ENCODE peak calls at places on chromosomes 1 and 21, in nine cellular contexts. One of them, this sample, is unnamed.

GRCh38 chr1:205521646-205522150 is 17.2 kb downstream of the CDK18 start:
- DNase-seq in upper lobe of right lung: peak; percentile 53
- DNase-seq in A549: no peak
- DNase-seq in stimulated activated CD8-positive, alpha-beta memory T cell treated with anti-CD3 and anti-CD28 coated beads, Interleukin-2, amount 100 ng/mL, for 1 hour: no peak
- DNase-seq in transverse colon: no peak
- DNase-seq in coronary artery: no peak
- DNase-seq in ureter: no peak
- DNase-seq in H54: no peak
- DNase-seq in central memory CD4-positive, alpha-beta T cell: no peak
- DNase-seq in this sample: no peak

GRCh38 chr1:8116892-8117262 is 90.8 kb upstream of the ERRFI1 start:
- DNase-seq in upper lobe of right lung: no peak
- DNase-seq in A549: peak; percentile 65
- DNase-seq in stimulated activated CD8-positive, alpha-beta memory T cell treated with anti-CD3 and anti-CD28 coated beads, Interleukin-2, amount 100 ng/mL, for 1 hour: no peak
- DNase-seq in transverse colon: peak; percentile 39
- DNase-seq in coronary artery: peak; percentile 88
- DNase-seq in ureter: peak; percentile 72
- DNase-seq in H54: no peak
- DNase-seq in central memory CD4-positive, alpha-beta T cell: no peak
- DNase-seq in this sample: no peak

GRCh38 chr1:64686828-64687724 is 57.8 kb upstream of the RAVER2 start:
- DNase-seq in upper lobe of right lung: no peak
- DNase-seq in A549: peak; percentile 73
- DNase-seq in stimulated activated CD8-positive, alpha-beta memory T cell treated with anti-CD3 and anti-CD28 coated beads, Interleukin-2, amount 100 ng/mL, for 1 hour: no peak
- DNase-seq in transverse colon: peak; percentile 22
- DNase-seq in coronary artery: no peak
- DNase-seq in ureter: no peak
- DNase-seq in H54: peak; percentile 41
- DNase-seq in central memory CD4-positive, alpha-beta T cell: peak; percentile 33
- DNase-seq in this sample: peak; percentile 45

GRCh38 chr1:163335216-163335615 is 13.5 kb downstream of the NUF2 start:
- DNase-seq in upper lobe of right lung: no peak
- DNase-seq in A549: no peak
- DNase-seq in stimulated activated CD8-positive, alpha-beta memory T cell treated with anti-CD3 and anti-CD28 coated beads, Interleukin-2, amount 100 ng/mL, for 1 hour: no peak
- DNase-seq in transverse colon: no peak
- DNase-seq in coronary artery: no peak
- DNase-seq in ureter: no peak
- DNase-seq in H54: no peak
- DNase-seq in central memory CD4-positive, alpha-beta T cell: no peak
- DNase-seq in this sample: no peak

GRCh38 chr1:219575563-219575962 is 37.3 kb downstream of the ZC3H11B start:
- DNase-seq in upper lobe of right lung: no peak
- DNase-seq in A549: no peak
- DNase-seq in stimulated activated CD8-positive, alpha-beta memory T cell treated with anti-CD3 and anti-CD28 coated beads, Interleukin-2, amount 100 ng/mL, for 1 hour: no peak
- DNase-seq in transverse colon: no peak
- DNase-seq in coronary artery: no peak
- DNase-seq in ureter: no peak
- DNase-seq in H54: no peak
- DNase-seq in central memory CD4-positive, alpha-beta T cell: no peak
- DNase-seq in this sample: no peak

GRCh38 chr1:207848234-207848633 is 62.7 kb downstream of the CD34 start:
- DNase-seq in upper lobe of right lung: peak; percentile 88
- DNase-seq in A549: peak; percentile 90
- DNase-seq in stimulated activated CD8-positive, alpha-beta memory T cell treated with anti-CD3 and anti-CD28 coated beads, Interleukin-2, amount 100 ng/mL, for 1 hour: no peak
- DNase-seq in transverse colon: peak; percentile 86
- DNase-seq in coronary artery: peak; percentile 78
- DNase-seq in ureter: no peak
- DNase-seq in H54: peak; percentile 67
- DNase-seq in central memory CD4-positive, alpha-beta T cell: no peak
- DNase-seq in this sample: no peak

GRCh38 chr21:45293726-45294401 is 6.2 kb upstream of the POFUT2 start:
- DNase-seq in upper lobe of right lung: peak; percentile 66
- DNase-seq in A549: no peak
- DNase-seq in stimulated activated CD8-positive, alpha-beta memory T cell treated with anti-CD3 and anti-CD28 coated beads, Interleukin-2, amount 100 ng/mL, for 1 hour: no peak
- DNase-seq in transverse colon: no peak
- DNase-seq in coronary artery: no peak
- DNase-seq in ureter: peak; percentile 50
- DNase-seq in H54: no peak
- DNase-seq in central memory CD4-positive, alpha-beta T cell: no peak
- DNase-seq in this sample: no peak

GRCh38 chr1:56824956-56825355 is 5.8 kb upstream of the FYB2 start:
- DNase-seq in upper lobe of right lung: no peak
- DNase-seq in A549: no peak
- DNase-seq in stimulated activated CD8-positive, alpha-beta memory T cell treated with anti-CD3 and anti-CD28 coated beads, Interleukin-2, amount 100 ng/mL, for 1 hour: no peak
- DNase-seq in transverse colon: no peak
- DNase-seq in coronary artery: no peak
- DNase-seq in ureter: no peak
- DNase-seq in H54: no peak
- DNase-seq in central memory CD4-positive, alpha-beta T cell: no peak
- DNase-seq in this sample: no peak

GRCh38 chr1:214280386-214281029 is 451 bp upstream of the SMYD2 start:
- DNase-seq in upper lobe of right lung: peak; percentile 70
- DNase-seq in A549: peak; percentile 54
- DNase-seq in stimulated activated CD8-positive, alpha-beta memory T cell treated with anti-CD3 and anti-CD28 coated beads, Interleukin-2, amount 100 ng/mL, for 1 hour: no peak
- DNase-seq in transverse colon: peak; percentile 62
- DNase-seq in coronary artery: no peak
- DNase-seq in ureter: peak; percentile 55
- DNase-seq in H54: peak; percentile 30
- DNase-seq in central memory CD4-positive, alpha-beta T cell: no peak
- DNase-seq in this sample: no peak

GRCh38 chr21:45295576-45296365 is 8.1 kb upstream of the POFUT2 start:
- DNase-seq in upper lobe of right lung: no peak
- DNase-seq in A549: no peak
- DNase-seq in stimulated activated CD8-positive, alpha-beta memory T cell treated with anti-CD3 and anti-CD28 coated beads, Interleukin-2, amount 100 ng/mL, for 1 hour: no peak
- DNase-seq in transverse colon: peak; percentile 26
- DNase-seq in coronary artery: peak; percentile 78
- DNase-seq in ureter: peak; percentile 43
- DNase-seq in H54: peak; percentile 92
- DNase-seq in central memory CD4-positive, alpha-beta T cell: no peak
- DNase-seq in this sample: no peak

GRCh38 chr1:64471218-64471719 is 1.3 kb downstream of the CACHD1 start:
- DNase-seq in upper lobe of right lung: peak; percentile 80
- DNase-seq in A549: no peak
- DNase-seq in stimulated activated CD8-positive, alpha-beta memory T cell treated with anti-CD3 and anti-CD28 coated beads, Interleukin-2, amount 100 ng/mL, for 1 hour: no peak
- DNase-seq in transverse colon: peak; percentile 20
- DNase-seq in coronary artery: peak; percentile 75
- DNase-seq in ureter: peak; percentile 62
- DNase-seq in H54: no peak
- DNase-seq in central memory CD4-positive, alpha-beta T cell: no peak
- DNase-seq in this sample: peak; percentile 20

GRCh38 chr1:172720325-172720724 is 61.4 kb downstream of the FASLG start:
- DNase-seq in upper lobe of right lung: no peak
- DNase-seq in A549: no peak
- DNase-seq in stimulated activated CD8-positive, alpha-beta memory T cell treated with anti-CD3 and anti-CD28 coated beads, Interleukin-2, amount 100 ng/mL, for 1 hour: no peak
- DNase-seq in transverse colon: no peak
- DNase-seq in coronary artery: no peak
- DNase-seq in ureter: no peak
- DNase-seq in H54: no peak
- DNase-seq in central memory CD4-positive, alpha-beta T cell: no peak
- DNase-seq in this sample: no peak

GRCh38 chr1:33460947-33461629 is 11.4 kb upstream of the ZSCAN20 start:
- DNase-seq in upper lobe of right lung: peak; percentile 42
- DNase-seq in A549: no peak
- DNase-seq in stimulated activated CD8-positive, alpha-beta memory T cell treated with anti-CD3 and anti-CD28 coated beads, Interleukin-2, amount 100 ng/mL, for 1 hour: no peak
- DNase-seq in transverse colon: peak; percentile 43
- DNase-seq in coronary artery: no peak
- DNase-seq in ureter: peak; percentile 62
- DNase-seq in H54: no peak
- DNase-seq in central memory CD4-positive, alpha-beta T cell: no peak
- DNase-seq in this sample: no peak

GRCh38 chr1:116764466-116764896 is 10.3 kb downstream of the CD2 start:
- DNase-seq in upper lobe of right lung: no peak
- DNase-seq in A549: no peak
- DNase-seq in stimulated activated CD8-positive, alpha-beta memory T cell treated with anti-CD3 and anti-CD28 coated beads, Interleukin-2, amount 100 ng/mL, for 1 hour: no peak
- DNase-seq in transverse colon: no peak
- DNase-seq in coronary artery: no peak
- DNase-seq in ureter: no peak
- DNase-seq in H54: no peak
- DNase-seq in central memory CD4-positive, alpha-beta T cell: peak; percentile 79
- DNase-seq in this sample: peak; percentile 69

GRCh38 chr1:181139631-181140051 is 51.1 kb downstream of the IER5 start:
- DNase-seq in upper lobe of right lung: no peak
- DNase-seq in A549: peak; percentile 48
- DNase-seq in stimulated activated CD8-positive, alpha-beta memory T cell treated with anti-CD3 and anti-CD28 coated beads, Interleukin-2, amount 100 ng/mL, for 1 hour: no peak
- DNase-seq in transverse colon: no peak
- DNase-seq in coronary artery: no peak
- DNase-seq in ureter: no peak
- DNase-seq in H54: no peak
- DNase-seq in central memory CD4-positive, alpha-beta T cell: no peak
- DNase-seq in this sample: no peak

GRCh38 chr1:57019240-57019805 is 53.5 kb upstream of the C8B start:
- DNase-seq in upper lobe of right lung: no peak
- DNase-seq in A549: no peak
- DNase-seq in stimulated activated CD8-positive, alpha-beta memory T cell treated with anti-CD3 and anti-CD28 coated beads, Interleukin-2, amount 100 ng/mL, for 1 hour: no peak
- DNase-seq in transverse colon: no peak
- DNase-seq in coronary artery: no peak
- DNase-seq in ureter: no peak
- DNase-seq in H54: no peak
- DNase-seq in central memory CD4-positive, alpha-beta T cell: no peak
- DNase-seq in this sample: no peak

GRCh38 chr1:52111492-52111891 is 30.4 kb upstream of the ZFYVE9 start:
- DNase-seq in upper lobe of right lung: no peak
- DNase-seq in A549: no peak
- DNase-seq in stimulated activated CD8-positive, alpha-beta memory T cell treated with anti-CD3 and anti-CD28 coated beads, Interleukin-2, amount 100 ng/mL, for 1 hour: no peak
- DNase-seq in transverse colon: no peak
- DNase-seq in coronary artery: no peak
- DNase-seq in ureter: no peak
- DNase-seq in H54: no peak
- DNase-seq in central memory CD4-positive, alpha-beta T cell: no peak
- DNase-seq in this sample: no peak

GRCh38 chr1:170284016-170284415 is 138.3 kb downstream of the NTMT2 start:
- DNase-seq in upper lobe of right lung: no peak
- DNase-seq in A549: no peak
- DNase-seq in stimulated activated CD8-positive, alpha-beta memory T cell treated with anti-CD3 and anti-CD28 coated beads, Interleukin-2, amount 100 ng/mL, for 1 hour: no peak
- DNase-seq in transverse colon: no peak
- DNase-seq in coronary artery: no peak
- DNase-seq in ureter: no peak
- DNase-seq in H54: no peak
- DNase-seq in central memory CD4-positive, alpha-beta T cell: no peak
- DNase-seq in this sample: no peak

GRCh38 chr1:156692958-156693857 is 12.2 kb downstream of the CRABP2 start:
- DNase-seq in upper lobe of right lung: no peak
- DNase-seq in A549: no peak
- DNase-seq in stimulated activated CD8-positive, alpha-beta memory T cell treated with anti-CD3 and anti-CD28 coated beads, Interleukin-2, amount 100 ng/mL, for 1 hour: no peak
- DNase-seq in transverse colon: peak; percentile 22
- DNase-seq in coronary artery: no peak
- DNase-seq in ureter: peak; percentile 71
- DNase-seq in H54: no peak
- DNase-seq in central memory CD4-positive, alpha-beta T cell: no peak
- DNase-seq in this sample: no peak

GRCh38 chr1:85188530-85188929 is 12.3 kb downstream of the SYDE2 start:
- DNase-seq in upper lobe of right lung: no peak
- DNase-seq in A549: no peak
- DNase-seq in stimulated activated CD8-positive, alpha-beta memory T cell treated with anti-CD3 and anti-CD28 coated beads, Interleukin-2, amount 100 ng/mL, for 1 hour: no peak
- DNase-seq in transverse colon: no peak
- DNase-seq in coronary artery: no peak
- DNase-seq in ureter: no peak
- DNase-seq in H54: no peak
- DNase-seq in central memory CD4-positive, alpha-beta T cell: no peak
- DNase-seq in this sample: no peak

GRCh38 chr1:161226320-161226711 is 456 bp downstream of the TOMM40L start:
- DNase-seq in upper lobe of right lung: no peak
- DNase-seq in A549: no peak
- DNase-seq in stimulated activated CD8-positive, alpha-beta memory T cell treated with anti-CD3 and anti-CD28 coated beads, Interleukin-2, amount 100 ng/mL, for 1 hour: no peak
- DNase-seq in transverse colon: no peak
- DNase-seq in coronary artery: no peak
- DNase-seq in ureter: no peak
- DNase-seq in H54: no peak
- DNase-seq in central memory CD4-positive, alpha-beta T cell: no peak
- DNase-seq in this sample: no peak

GRCh38 chr1:174039069-174039468 is 16.9 kb upstream of the RC3H1 start:
- DNase-seq in upper lobe of right lung: no peak
- DNase-seq in A549: no peak
- DNase-seq in stimulated activated CD8-positive, alpha-beta memory T cell treated with anti-CD3 and anti-CD28 coated beads, Interleukin-2, amount 100 ng/mL, for 1 hour: no peak
- DNase-seq in transverse colon: no peak
- DNase-seq in coronary artery: no peak
- DNase-seq in ureter: no peak
- DNase-seq in H54: no peak
- DNase-seq in central memory CD4-positive, alpha-beta T cell: no peak
- DNase-seq in this sample: no peak